ENCODE peak calls at places on chromosomes 4 and X, in seven cellular contexts. L, U, V, T, Z, N and E are unnamed samples.

GRCh38 chr4:8364848-8365350 is 75.6 kb downstream of the ACOX3 start:
- DNase-seq in L (no peak), U (no peak), V (no peak), T (no peak), Z (no peak), N (no peak), E (no peak)

GRCh38 chr4:69896530-69897116 is 34.2 kb upstream of the CSN1S1 start:
- DNase-seq in L (no peak), U (no peak), V (peak), T (peak), Z (no peak), N (peak), E (peak)

GRCh38 chr4:111475001-111475400 is 670.3 kb upstream of the FAM241A start:
- DNase-seq in L (peak), U (peak), V (peak), T (peak), Z (peak), N (peak), E (peak)

GRCh38 chr4:9980898-9981297 is 40.4 kb downstream of the SLC2A9 start:
- DNase-seq in L (no peak), U (no peak), V (no peak), T (no peak), Z (no peak), N (no peak), E (no peak)

GRCh38 chrX:23779025-23779424 is 3.9 kb upstream of the SAT1 start:
- DNase-seq in L (no peak), U (no peak), V (no peak), T (no peak), Z (no peak), N (peak), E (peak)

GRCh38 chr4:9812530-9813340 is 31.3 kb downstream of the DRD5 start:
- DNase-seq in L (no peak), U (no peak), V (no peak), T (peak), Z (no peak), N (no peak), E (no peak)

GRCh38 chr4:42625366-42625765 is 31.5 kb downstream of the ATP8A1 start:
- DNase-seq in L (no peak), U (no peak), V (no peak), T (peak), Z (no peak), N (no peak), E (no peak)

GRCh38 chrX:18894156-18894555 is 89.8 kb downstream of the PHKA2 start:
- DNase-seq in L (no peak), U (no peak), V (no peak), T (no peak), Z (peak), N (no peak), E (no peak)

GRCh38 chr4:8205749-8206611 is 6.9 kb downstream of the SH3TC1 start:
- DNase-seq in L (no peak), U (no peak), V (no peak), T (no peak), Z (no peak), N (no peak), E (no peak)

GRCh38 chr4:154560824-154561231 is 2.0 kb upstream of the FGB start:
- DNase-seq in L (peak), U (no peak), V (no peak), T (no peak), Z (no peak), N (no peak), E (peak)

GRCh38 chrX:3326721-3327120 is 19.7 kb downstream of the MXRA5 start:
- DNase-seq in L (no peak), U (no peak), V (no peak), T (peak), Z (no peak), N (peak), E (peak)

GRCh38 chrX:130100180-130100579 is 10.1 kb downstream of the ELF4 start:
- DNase-seq in L (peak), U (no peak), V (no peak), T (no peak), Z (no peak), N (no peak), E (no peak)

GRCh38 chr4:156137971-156138581 is 184.4 kb upstream of the CTSO start:
- DNase-seq in L (no peak), U (no peak), V (peak), T (peak), Z (no peak), N (no peak), E (no peak)

GRCh38 chrX:24619647-24620046 is 27.5 kb downstream of the PCYT1B start:
- DNase-seq in L (no peak), U (no peak), V (no peak), T (no peak), Z (no peak), N (peak), E (peak)

GRCh38 chr4:164772076-164772475 is 18.1 kb downstream of the SMIM31 start:
- DNase-seq in L (no peak), U (no peak), V (no peak), T (peak), Z (peak), N (no peak), E (no peak)

GRCh38 chr4:169311643-169312365 is 41.0 kb upstream of the SH3RF1 start:
- DNase-seq in L (peak), U (peak), V (peak), T (peak), Z (peak), N (peak), E (peak)

GRCh38 chrX:42515939-42516338 is 262.0 kb downstream of the PPP1R2C start:
- DNase-seq in L (no peak), U (no peak), V (no peak), T (no peak), Z (no peak), N (no peak), E (no peak)

GRCh38 chr4:69831646-69832325 is 28.2 kb downstream of the SULT1E1 start:
- DNase-seq in L (no peak), U (no peak), V (no peak), T (peak), Z (no peak), N (no peak), E (no peak)

GRCh38 chr4:26576171-26576829 is 7.6 kb upstream of the TBC1D19 start:
- DNase-seq in L (no peak), U (no peak), V (no peak), T (peak), Z (no peak), N (peak), E (peak)

GRCh38 chrX:72245461-72246089 is 6.7 kb upstream of the ERCC6L start:
- DNase-seq in L (peak), U (no peak), V (no peak), T (peak), Z (peak), N (peak), E (peak)

GRCh38 chr4:153471691-153472080 is 5.5 kb downstream of the TMEM131L start:
- DNase-seq in L (no peak), U (no peak), V (no peak), T (no peak), Z (no peak), N (no peak), E (no peak)

GRCh38 chrX:111492085-111492484 is 19.4 kb upstream of the SERTM2 start:
- DNase-seq in L (no peak), U (no peak), V (no peak), T (no peak), Z (no peak), N (peak), E (no peak)

GRCh38 chr4:2135083-2135482 is 76.0 kb downstream of the NAT8L start:
- DNase-seq in L (no peak), U (no peak), V (no peak), T (no peak), Z (no peak), N (peak), E (peak)

GRCh38 chrX:134313418-134313817 is 76.4 kb downstream of the CCDC160 start:
- DNase-seq in L (no peak), U (no peak), V (no peak), T (no peak), Z (no peak), N (no peak), E (no peak)

GRCh38 chr4:168483786-168484185 is 3.5 kb upstream of the DDX60L start:
- DNase-seq in L (no peak), U (no peak), V (no peak), T (no peak), Z (no peak), N (no peak), E (peak)

GRCh38 chrX:110363241-110363640 is 4.6 kb downstream of the RTL9 start:
- DNase-seq in L (no peak), U (no peak), V (no peak), T (no peak), Z (no peak), N (no peak), E (no peak)

GRCh38 chr4:22416403-22416802 is 99.5 kb downstream of the ADGRA3 start:
- DNase-seq in L (no peak), U (no peak), V (no peak), T (peak), Z (no peak), N (peak), E (peak)
- H2BK5ac ChIP-seq in L (no peak), U (no peak), V (no peak), T (no peak), Z (no peak), N (no peak), E (no peak)

GRCh38 chr4:108120789-108121188 is 47.9 kb downstream of the LEF1 start:
- DNase-seq in L (no peak), U (no peak), V (no peak), T (no peak), Z (no peak), N (no peak), E (no peak)

GRCh38 chr4:108116423-108117168 is 52.1 kb downstream of the LEF1 start:
- DNase-seq in L (no peak), U (no peak), V (no peak), T (no peak), Z (no peak), N (no peak), E (no peak)

GRCh38 chr4:108117473-108118182 is 51.1 kb downstream of the LEF1 start:
- DNase-seq in L (no peak), U (peak), V (peak), T (peak), Z (peak), N (peak), E (no peak)

GRCh38 chr4:108119199-108119800 is 49.4 kb downstream of the LEF1 start:
- DNase-seq in L (no peak), U (no peak), V (no peak), T (no peak), Z (no peak), N (no peak), E (no peak)

DNA sequence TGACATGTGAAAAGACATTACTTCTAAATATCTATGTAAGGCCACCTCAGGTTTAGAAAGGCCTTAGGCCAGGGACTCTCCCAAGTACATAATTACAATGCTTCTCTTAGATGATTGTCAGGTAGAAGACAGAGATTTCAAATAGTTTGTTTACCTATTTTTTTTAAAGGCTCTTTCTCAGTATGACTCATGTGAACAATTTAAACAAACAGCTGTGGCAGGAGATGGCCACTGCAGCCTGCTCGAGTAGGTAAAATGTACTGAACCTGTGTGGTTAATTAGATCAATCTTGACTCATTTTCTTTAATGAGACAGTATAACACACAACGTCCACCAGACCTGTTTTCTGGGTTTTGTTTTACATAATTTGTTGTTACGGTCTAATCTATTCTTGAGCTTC is 50.2 kb downstream of the LEF1 start:
- DNase-seq in L (peak), U (no peak), V (no peak), T (peak), Z (no peak), N (peak), E (no peak)
- H3K4me2 ChIP-seq in L (no peak), U (no peak), V (no peak), T (no peak), Z (no peak), N (no peak), E (no peak)

GRCh38 chr4:52743444-52744019 is 7.7 kb downstream of the ERVMER34-1 start:
- DNase-seq in L (no peak), U (no peak), V (no peak), T (peak), Z (no peak), N (no peak), E (no peak)

GRCh38 chr4:52748432-52748831 is 2.8 kb downstream of the ERVMER34-1 start:
- DNase-seq in L (peak), U (no peak), V (no peak), T (no peak), Z (no peak), N (no peak), E (no peak)

GRCh38 chr4:52750213-52750612 is 1.0 kb downstream of the ERVMER34-1 start:
- DNase-seq in L (no peak), U (no peak), V (no peak), T (no peak), Z (no peak), N (no peak), E (no peak)

DNA sequence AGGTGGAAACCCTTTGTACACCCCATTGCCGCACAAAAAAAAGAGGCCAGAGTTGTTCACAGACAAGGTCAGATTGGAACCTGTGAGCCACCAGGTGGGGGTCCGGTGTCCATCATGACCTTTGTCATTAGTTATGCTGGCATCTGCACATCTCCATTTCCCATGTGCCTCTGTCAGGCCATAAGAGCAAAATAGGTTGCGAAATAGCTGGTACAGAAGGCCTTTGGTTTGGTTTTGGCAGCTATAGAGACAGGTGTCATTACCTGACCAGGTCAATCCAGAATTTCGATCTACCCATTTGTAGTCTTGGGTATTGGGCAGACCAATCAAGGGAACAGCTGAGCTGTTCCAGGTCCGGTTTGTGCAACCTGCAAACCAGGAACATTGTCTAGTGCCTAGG is 6.6 kb downstream of the ERVMER34-1 start:
- DNase-seq in L (no peak), U (no peak), V (no peak), T (no peak), Z (no peak), N (no peak), E (no peak)
- H2BK5ac ChIP-seq in L (no peak), U (no peak), V (no peak), T (no peak), Z (no peak), N (no peak), E (no peak)

GRCh38 chrX:150324919-150325318 is 38.2 kb upstream of the MAMLD1 start:
- DNase-seq in L (no peak), U (no peak), V (no peak), T (no peak), Z (no peak), N (no peak), E (peak)
- H3K4me2 ChIP-seq in L (no peak), U (no peak), V (no peak), T (no peak), Z (no peak), N (no peak), E (no peak)

GRCh38 chr4:185576918-185577591 is 41.7 kb upstream of the PDLIM3 start:
- DNase-seq in L (no peak), U (no peak), V (no peak), T (no peak), Z (no peak), N (peak), E (peak)

GRCh38 chr4:185576314-185576713 is 41.0 kb upstream of the PDLIM3 start:
- DNase-seq in L (no peak), U (no peak), V (no peak), T (no peak), Z (no peak), N (no peak), E (no peak)

GRCh38 chr4:185580699-185581098 is 45.4 kb upstream of the PDLIM3 start:
- DNase-seq in L (peak), U (no peak), V (no peak), T (peak), Z (no peak), N (no peak), E (peak)

GRCh38 chr4:185578284-185578683 is 43.0 kb upstream of the PDLIM3 start:
- DNase-seq in L (no peak), U (no peak), V (no peak), T (no peak), Z (no peak), N (no peak), E (no peak)

GRCh38 chr4:185577592-185577940 is 42.3 kb upstream of the PDLIM3 start:
- DNase-seq in L (peak), U (no peak), V (no peak), T (peak), Z (no peak), N (no peak), E (no peak)
- H2BK5ac ChIP-seq in L (no peak), U (no peak), V (no peak), T (no peak), Z (no peak), N (no peak), E (no peak)

GRCh38 chrX:154751669-154752271 is 893 bp upstream of the GAB3 start:
- DNase-seq in L (no peak), U (no peak), V (no peak), T (no peak), Z (no peak), N (no peak), E (no peak)
- H3K4me2 ChIP-seq in L (no peak), U (no peak), V (no peak), T (no peak), Z (no peak), N (no peak), E (no peak)

GRCh38 chr4:34974313-34974680 is 1270.0 kb downstream of the ARAP2 start:
- DNase-seq in L (no peak), U (no peak), V (no peak), T (peak), Z (no peak), N (no peak), E (no peak)

GRCh38 chr4:34973632-34974312 is 1270.5 kb downstream of the ARAP2 start:
- DNase-seq in L (no peak), U (no peak), V (no peak), T (no peak), Z (no peak), N (no peak), E (no peak)

GRCh38 chr4:34972189-34972588 is 1272.1 kb downstream of the ARAP2 start:
- DNase-seq in L (no peak), U (no peak), V (no peak), T (no peak), Z (no peak), N (no peak), E (no peak)
- H2BK5ac ChIP-seq in L (no peak), U (no peak), V (no peak), T (no peak), Z (no peak), N (no peak), E (no peak)